ENCODE peak calls at places on chromosomes 1 and 21, in six cellular contexts. D, V, J, M, Y and W are unnamed samples.
A peak's percentile ranks its signal among the peaks of the same experiment; 100 is the strongest.

GRCh38 chr1:180611016-180611930 is 20.5 kb upstream of the XPR1 start:
- DNase-seq in D (no peak), V (no peak), J (no peak), M (no peak), Y (no peak), W (no peak)

GRCh38 chr1:153548722-153549695 is at the start of gene S100A3:
- DNase-seq in D (peak; percentile 60), V (no peak), J (no peak), M (no peak), Y (no peak), W (peak; percentile 61)

GRCh38 chr1:6027591-6027990 is 18.1 kb upstream of the KCNAB2 start:
- DNase-seq in D (no peak), V (no peak), J (no peak), M (no peak), Y (no peak), W (no peak)

GRCh38 chr1:161115132-161115711 is 2.6 kb downstream of the PFDN2 start:
- DNase-seq in D (peak; percentile 93), V (peak; percentile 65), J (no peak), M (no peak), Y (no peak), W (peak; percentile 65)

GRCh38 chr1:156489166-156489934 is 11.2 kb downstream of the MEF2D start:
- DNase-seq in D (no peak), V (no peak), J (no peak), M (peak; percentile 75), Y (no peak), W (no peak)

GRCh38 chr1:16324456-16324890 is 27.8 kb downstream of the FBXO42 start:
- DNase-seq in D (no peak), V (peak; percentile 41), J (no peak), M (no peak), Y (no peak), W (peak; percentile 6)

GRCh38 chr21:46322351-46323226 is 1.1 kb downstream of the C21orf58 start:
- DNase-seq in D (peak; percentile 36), V (no peak), J (no peak), M (no peak), Y (no peak), W (no peak)

GRCh38 chr1:2108213-2108876 is 58.1 kb downstream of the PRKCZ start:
- DNase-seq in D (no peak), V (no peak), J (peak; percentile 54), M (peak; percentile 80), Y (no peak), W (no peak)

GRCh38 chr1:171141336-171142051 is 43.6 kb upstream of the FMO2 start:
- DNase-seq in D (no peak), V (peak; percentile 89), J (peak; percentile 20), M (no peak), Y (no peak), W (no peak)

GRCh38 chr1:155976062-155976912 is 2.1 kb downstream of the ARHGEF2 start:
- DNase-seq in D (peak; percentile 35), V (no peak), J (peak; percentile 81), M (no peak), Y (no peak), W (peak; percentile 37)

GRCh38 chr1:147534386-147534785 is 6.9 kb upstream of the BCL9 start:
- DNase-seq in D (peak; percentile 22), V (no peak), J (no peak), M (no peak), Y (no peak), W (no peak)

GRCh38 chr1:195979646-195980045 is 628.6 kb downstream of the KCNT2 start:
- DNase-seq in D (no peak), V (no peak), J (no peak), M (no peak), Y (no peak), W (no peak)

GRCh38 chr1:223298706-223299105 is 65.3 kb downstream of the SUSD4 start:
- DNase-seq in D (no peak), V (no peak), J (no peak), M (no peak), Y (no peak), W (no peak)

GRCh38 chr1:223665592-223666312 is at the start of gene CAPN8:
- DNase-seq in D (peak; percentile 76), V (no peak), J (no peak), M (no peak), Y (no peak), W (peak; percentile 79)

GRCh38 chr1:178102218-178102617 is 8.3 kb downstream of the RASAL2 start:
- DNase-seq in D (no peak), V (no peak), J (no peak), M (no peak), Y (no peak), W (peak; percentile 16)

GRCh38 chr1:203551550-203551949 is 57.6 kb downstream of the OPTC start:
- DNase-seq in D (no peak), V (no peak), J (no peak), M (no peak), Y (no peak), W (no peak)

GRCh38 chr1:17559618-17560419 is 20.3 kb downstream of the ARHGEF10L start:
- DNase-seq in D (no peak), V (no peak), J (no peak), M (no peak), Y (no peak), W (peak; percentile 61)

GRCh38 chr1:40076895-40077312 is 20.1 kb downstream of the PPT1 start:
- DNase-seq in D (no peak), V (peak; percentile 81), J (no peak), M (no peak), Y (no peak), W (no peak)

GRCh38 chr1:154154053-154154452 is 820 bp downstream of the NUP210L start:
- DNase-seq in D (no peak), V (no peak), J (no peak), M (no peak), Y (no peak), W (no peak)